ENCODE peak calls at places on chromosomes 4 and X, in five cellular contexts. L is EH; N is sciatic nerve; K is activated CD4-positive, alpha-beta T cell treated with anti-CD3 and anti-CD28 coated beads, Interleukin-2, amount 50 U/mL, for 24 hours; Q is C1 segment of cervical spinal cord. Y is an unnamed sample.

GRCh38 chr4:165439344-165439743 is 60.5 kb downstream of the CPE start:
- DNase-seq in K (no peak), N (no peak), L (no peak), Q (no peak), Y (no peak)

GRCh38 chr4:83413676-83414075 is 41.9 kb downstream of the HELQ start:
- DNase-seq in Q (no peak), N (no peak), L (peak; percentile 12), K (no peak), Y (no peak)

GRCh38 chr4:6470502-6471302 is 1.7 kb downstream of the PPP2R2C start:
- DNase-seq in L (peak; percentile 64), K (no peak), Q (peak; percentile 85), N (peak; percentile 79), Y (peak; percentile 77)

GRCh38 chrX:54042609-54043010 is 1.7 kb downstream of the PHF8 start:
- DNase-seq in L (peak; percentile 72), Q (peak; percentile 29), K (peak; percentile 3), N (peak; percentile 59), Y (peak; percentile 64)

GRCh38 chr4:3461515-3462291 is 1.4 kb upstream of the DOK7 start:
- DNase-seq in L (no peak), N (no peak), K (no peak), Q (no peak), Y (no peak)

GRCh38 chr4:141686929-141687328 is 50.5 kb downstream of the IL15 start:
- DNase-seq in K (no peak), Q (no peak), L (peak; percentile 38), N (no peak), Y (no peak)

GRCh38 chr4:142238589-142238988 is 602.2 kb downstream of the IL15 start:
- DNase-seq in Q (no peak), K (no peak), N (no peak), L (peak; percentile 75), Y (no peak)

GRCh38 chr4:77015390-77015789 is 60.4 kb downstream of the CCNI start:
- DNase-seq in Q (no peak), N (no peak), L (peak; percentile 84), K (no peak), Y (peak; percentile 19)

Y was measured in Caki2.